ENCODE peak calls at places on chromosome 2, in six cellular contexts. R is dermis blood vessel endothelial cell; Y is activated T-cell treated with anti-CD3 and anti-CD28 coated beads for 4 hours; O is CD4-positive, alpha-beta T cell; J is heart right ventricle; D is EH. A is an unnamed sample.
A peak's percentile ranks its signal among the peaks of the same experiment; 100 is the strongest.

GRCh38 chr2:232888839-232889529 is 18.9 kb downstream of the SNORC start:
- DNase-seq in R (no peak), Y (no peak), O (no peak), J (no peak), D (no peak), A (peak; percentile 28)

GRCh38 chr2:231709636-231709980 is 1.3 kb downstream of the PTMA start:
- DNase-seq in R (peak; percentile 38), Y (peak; percentile 23), O (no peak), J (peak; percentile 49), D (peak; percentile 33), A (peak; percentile 74)

GRCh38 chr2:134420256-134420655 is 166.4 kb downstream of the MGAT5 start:
- DNase-seq in R (no peak), Y (no peak), O (no peak), J (no peak), D (no peak), A (no peak)

GRCh38 chr2:58449286-58450010 is 208.3 kb upstream of the FANCL start:
- DNase-seq in R (no peak), Y (no peak), O (no peak), J (no peak), D (no peak), A (no peak)

GRCh38 chr2:210477496-210477895 is 937 bp upstream of the LANCL1 start:
- DNase-seq in R (peak; percentile 21), Y (no peak), O (no peak), J (peak; percentile 47), D (peak; percentile 76), A (no peak)

GRCh38 chr2:179826297-179826696 is 35.1 kb downstream of the ZNF385B start:
- DNase-seq in R (no peak), Y (no peak), O (no peak), J (no peak), D (no peak), A (no peak)

GRCh38 chr2:128323501-128323931 is 4.8 kb upstream of the HS6ST1 start:
- DNase-seq in R (no peak), Y (no peak), O (peak; percentile 4), J (no peak), D (no peak), A (no peak)

GRCh38 chr2:107772380-107772779 is 54.3 kb upstream of the RGPD4 start:
- DNase-seq in R (no peak), Y (no peak), O (no peak), J (no peak), D (no peak), A (no peak)

GRCh38 chr2:221388891-221389290 is 183.2 kb downstream of the EPHA4 start:
- DNase-seq in R (no peak), Y (no peak), O (no peak), J (no peak), D (no peak), A (no peak)

GRCh38 chr2:75476778-75477177 is 84.0 kb downstream of the EVA1A start:
- DNase-seq in R (no peak), Y (no peak), O (no peak), J (no peak), D (peak; percentile 83), A (no peak)

GRCh38 chr2:18402-19271 is 27.7 kb downstream of the FAM110C start:
- DNase-seq in R (peak; percentile 7), Y (no peak), O (no peak), J (no peak), D (no peak), A (no peak)

GRCh38 chr2:162113771-162114168 is 38.3 kb downstream of the GCG start:
- DNase-seq in R (peak; percentile 61), Y (no peak), O (no peak), J (peak; percentile 37), D (peak; percentile 77), A (no peak)

GRCh38 chr2:98870516-98871158 is 65.4 kb downstream of the CRACDL start:
- DNase-seq in R (no peak), Y (no peak), O (no peak), J (no peak), D (no peak), A (no peak)

GRCh38 chr2:47535991-47536390 is 133.0 kb downstream of the MSH2 start:
- DNase-seq in R (peak; percentile 52), Y (no peak), O (no peak), J (no peak), D (no peak), A (no peak)

GRCh38 chr2:6800553-6800952 is 65.2 kb downstream of the CMPK2 start:
- DNase-seq in R (no peak), Y (no peak), O (no peak), J (no peak), D (peak; percentile 94), A (no peak)

A was measured in tibial artery.